ENCODE peak calls at places on chromosomes 4 and X, in five cellular contexts. O, L, U, R and C are unnamed samples.

GRCh38 chrX:107429090-107429489 is 20.4 kb upstream of the FRMPD3 start:
- DNase-seq in R (peak), O (no peak), L (peak), U (no peak), C (no peak)

GRCh38 chr4:48588230-48588943 is 98.3 kb downstream of the ZAR1 start:
- DNase-seq in U (no peak), O (no peak), R (peak), L (no peak), C (no peak)

GRCh38 chr4:1030559-1030958 is 19.1 kb downstream of the FGFRL1 start:
- DNase-seq in R (no peak), O (no peak), L (no peak), U (no peak), C (no peak)

GRCh38 chr4:112747035-112747434 is 110.1 kb downstream of the LARP7 start:
- DNase-seq in L (no peak), O (no peak), U (no peak), R (no peak), C (no peak)

GRCh38 chrX:12946838-12947544 is 27.9 kb upstream of the TMSB4X start:
- DNase-seq in R (peak), L (peak), O (peak), U (peak), C (no peak)

GRCh38 chrX:150361777-150362351 is 1.3 kb upstream of the MAMLD1 start:
- DNase-seq in R (no peak), O (no peak), U (no peak), L (peak), C (no peak)

GRCh38 chrX:129738466-129739308 is at the start of gene XPNPEP2:
- DNase-seq in R (peak), L (no peak), O (no peak), U (no peak), C (no peak)

GRCh38 chr4:95867919-95868318 is 28.0 kb downstream of the PDHA2 start:
- DNase-seq in O (no peak), U (no peak), L (no peak), R (peak), C (peak)

GRCh38 chrX:134747006-134747405 is 88.7 kb upstream of the PLAC1 start:
- DNase-seq in O (no peak), L (no peak), R (no peak), U (no peak), C (no peak)

GRCh38 chr4:38872620-38873019 is 5.0 kb downstream of the FAM114A1 start:
- DNase-seq in R (peak), L (no peak), O (no peak), U (no peak), C (no peak)

GRCh38 chr4:35541888-35542213 is 702.5 kb downstream of the ARAP2 start:
- DNase-seq in O (no peak), U (no peak), R (no peak), L (no peak), C (no peak)

GRCh38 chr4:3856604-3857204 is 90.5 kb downstream of the ADRA2C start:
- DNase-seq in U (no peak), O (no peak), L (no peak), R (no peak), C (no peak)

GRCh38 chrX:132216806-132217202 is 2.4 kb downstream of the RAP2C start:
- DNase-seq in O (peak), L (peak), U (no peak), R (peak), C (no peak)

GRCh38 chr4:152577708-152578421 is 42.0 kb upstream of the FBXW7 start:
- DNase-seq in O (no peak), U (no peak), L (no peak), R (no peak), C (no peak)

GRCh38 chr4:14110407-14110806 is 482.9 kb upstream of the BOD1L1 start:
- DNase-seq in R (peak), O (no peak), U (no peak), L (no peak), C (no peak)

GRCh38 chrX:49978191-49978590 is 55.8 kb downstream of the CLCN5 start:
- DNase-seq in L (no peak), R (no peak), O (no peak), U (no peak), C (no peak)

GRCh38 chr4:100008048-100008447 is 58.0 kb upstream of the H2AZ1 start:
- DNase-seq in U (no peak), L (no peak), R (peak), O (no peak), C (no peak)

GRCh38 chr4:151144329-151145072 is 45.1 kb downstream of the RPS3A start:
- DNase-seq in U (no peak), R (no peak), L (no peak), O (no peak), C (no peak)

GRCh38 chr4:42151568-42152506 is 618 bp downstream of the BEND4 start:
- DNase-seq in O (no peak), U (peak), L (no peak), R (no peak), C (no peak)

GRCh38 chrX:41734530-41734929 is 10.5 kb downstream of the GPR82 start:
- DNase-seq in L (no peak), R (peak), U (peak), O (no peak), C (no peak)

GRCh38 chrX:3176439-3176820 is 135.2 kb downstream of the ARSF start:
- DNase-seq in U (no peak), L (no peak), R (peak), O (no peak), C (no peak)

GRCh38 chr4:32499176-32499575 is 1779.0 kb downstream of the PCDH7 start:
- DNase-seq in U (no peak), L (no peak), R (peak), O (no peak), C (no peak)

GRCh38 chr4:149031399-149031798 is 589.2 kb upstream of the NR3C2 start:
- DNase-seq in R (peak), L (no peak), O (no peak), U (no peak), C (no peak)

GRCh38 chr4:71938776-71939175 is 93.0 kb upstream of the NPFFR2 start:
- DNase-seq in U (no peak), L (no peak), O (no peak), R (peak), C (no peak)